ENCODE peak calls at places on chromosomes 11 and 22, in five cellular contexts. M, X, K, S and F are unnamed samples.

GRCh38 chr22:49016909-49017768 is 810.5 kb downstream of the BRD1 start:
- DNase-seq in S (peak; percentile 20), K (no peak), X (no peak), M (peak; percentile 37), F (peak; percentile 19)

GRCh38 chr11:134120143-134120850 is 51.4 kb downstream of the JAM3 start:
- DNase-seq in X (peak; percentile 97), K (peak; percentile 28), M (peak; percentile 79), S (peak; percentile 35), F (no peak)

GRCh38 chr11:520428-521178 is 13.6 kb upstream of the RNH1 start:
- DNase-seq in K (no peak), M (peak; percentile 27), S (no peak), X (no peak), F (no peak)

GRCh38 chr11:36000616-36001190 is 56.8 kb downstream of the LDLRAD3 start:
- DNase-seq in M (no peak), K (peak; percentile 43), S (no peak), X (no peak), F (no peak)

GRCh38 chr11:11798586-11799438 is 43.0 kb upstream of the USP47 start:
- DNase-seq in X (peak; percentile 78), M (peak; percentile 89), K (peak; percentile 59), S (peak; percentile 91), F (peak; percentile 92)

GRCh38 chr22:28375761-28376534 is 303.7 kb downstream of the TTC28 start:
- DNase-seq in X (peak; percentile 13), K (no peak), S (no peak), M (no peak), F (no peak)

GRCh38 chr11:110866081-110866480 is 153.8 kb upstream of the ARHGAP20 start:
- DNase-seq in X (no peak), M (no peak), S (no peak), K (no peak), F (no peak)

GRCh38 chr11:132858203-132858602 is 674.1 kb downstream of the OPCML start:
- DNase-seq in X (peak; percentile 55), M (no peak), S (no peak), K (no peak), F (no peak)

GRCh38 chr22:44919691-44920090 is 90.1 kb downstream of the PHF21B start:
- DNase-seq in X (no peak), K (no peak), S (no peak), M (no peak), F (peak; percentile 34)

GRCh38 chr11:93783767-93784151 is 323 bp upstream of the MED17 start:
- DNase-seq in K (no peak), X (no peak), M (no peak), S (no peak), F (no peak)

GRCh38 chr11:125429174-125429707 is 66.8 kb downstream of the FEZ1 start:
- DNase-seq in K (no peak), S (peak; percentile 51), M (peak; percentile 76), X (peak; percentile 55), F (no peak)

GRCh38 chr11:235180-235997 is 753 bp downstream of the SIRT3 start:
- DNase-seq in K (no peak), M (no peak), S (no peak), X (peak; percentile 32), F (no peak)

GRCh38 chr22:44254811-44255210 is 57.9 kb downstream of the SHISAL1 start:
- DNase-seq in S (peak; percentile 1), M (no peak), K (no peak), X (no peak), F (no peak)

GRCh38 chr11:945986-946385 is 20.3 kb downstream of the AP2A2 start:
- DNase-seq in M (no peak), X (no peak), K (no peak), S (no peak), F (no peak)

GRCh38 chr22:50218996-50219727 is 18.4 kb downstream of the SELENOO start:
- DNase-seq in K (peak; percentile 81), S (peak; percentile 98), X (peak; percentile 74), M (peak; percentile 89), F (no peak)

GRCh38 chr22:48315415-48316244 is 1512.0 kb downstream of the BRD1 start:
- DNase-seq in M (no peak), S (peak; percentile 25), K (no peak), X (no peak), F (peak; percentile 62)

GRCh38 chr11:113675003-113675471 is 31.1 kb downstream of the TMPRSS5 start:
- DNase-seq in M (no peak), S (no peak), X (peak; percentile 88), K (no peak), F (no peak)

GRCh38 chr11:118649941-118650340 is 29.5 kb downstream of the TREH start:
- DNase-seq in X (no peak), M (no peak), K (no peak), S (no peak), F (peak; percentile 34)

GRCh38 chr11:108748971-108749370 is 84.1 kb downstream of the DDX10 start:
- DNase-seq in K (no peak), X (no peak), S (no peak), M (no peak), F (no peak)

GRCh38 chr11:1436468-1437030 is 46.8 kb downstream of the BRSK2 start:
- DNase-seq in K (no peak), S (no peak), M (no peak), X (no peak), F (no peak)

GRCh38 chr11:128865490-128865889 is 1.6 kb downstream of the KCNJ1 start:
- DNase-seq in K (no peak), S (no peak), M (no peak), X (peak; percentile 13), F (no peak)

GRCh38 chr22:42269407-42270177 is 861 bp downstream of the TCF20 start:
- DNase-seq in K (peak; percentile 33), M (peak; percentile 50), S (peak; percentile 80), X (no peak), F (peak; percentile 94)

GRCh38 chr11:72233773-72234513 is 9.4 kb downstream of the INPPL1 start:
- DNase-seq in S (no peak), X (no peak), M (no peak), K (no peak), F (peak; percentile 53)

GRCh38 chr11:119652907-119653659 is 75.9 kb downstream of the NECTIN1 start:
- DNase-seq in M (no peak), K (no peak), S (no peak), X (no peak), F (no peak)

GRCh38 chr11:119647254-119647653 is 81.7 kb downstream of the NECTIN1 start:
- DNase-seq in M (no peak), S (no peak), X (no peak), K (no peak), F (no peak)

GRCh38 chr11:119645018-119645417 is 84.0 kb downstream of the NECTIN1 start:
- DNase-seq in M (no peak), S (no peak), K (no peak), X (no peak), F (no peak)

GRCh38 chr11:119651802-119652584 is 77.0 kb downstream of the NECTIN1 start:
- DNase-seq in S (no peak), M (no peak), X (no peak), K (no peak), F (no peak)

DNA sequence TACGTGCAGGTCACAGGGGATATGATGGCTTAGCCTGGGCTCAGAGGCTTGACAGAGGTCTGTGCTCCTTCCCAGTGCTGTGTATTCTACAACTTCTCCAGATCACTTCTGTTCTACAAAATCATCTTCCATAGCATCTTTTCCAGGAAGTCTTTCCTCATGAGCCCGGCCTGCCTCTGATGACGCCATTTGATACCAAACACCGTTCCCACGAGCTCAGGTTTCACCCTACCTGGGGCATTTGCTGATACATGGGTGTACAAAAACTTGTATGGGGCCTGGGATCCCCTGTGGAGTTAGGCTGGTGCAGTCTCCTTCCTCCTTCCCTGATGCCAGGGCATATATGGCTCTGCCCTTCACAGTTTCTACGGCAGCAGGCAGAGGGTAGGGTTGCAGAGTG is 78.7 kb downstream of the NECTIN1 start:
- DNase-seq in M (no peak), X (no peak), K (no peak), S (no peak), F (no peak)
- TF ChIP-seq POLR2A in M (no peak), X (no peak), K (no peak), S (no peak), F (no peak)

GRCh38 chr11:78189851-78190250 is 1.1 kb downstream of the USP35 start:
- DNase-seq in K (no peak), X (no peak), S (no peak), M (no peak), F (peak; percentile 77)

GRCh38 chr11:78188012-78188808 is at the start of gene KCTD21:
- DNase-seq in M (peak; percentile 99), X (peak; percentile 96), K (peak; percentile 95), S (peak; percentile 96), F (peak; percentile 99)

GRCh38 chr11:78190374-78190773 is 1.7 kb downstream of the USP35 start:
- DNase-seq in K (no peak), S (no peak), M (no peak), X (no peak), F (peak; percentile 46)

GRCh38 chr11:78188809-78189724 is at the start of gene USP35:
- DNase-seq in S (no peak), K (no peak), M (no peak), X (no peak), F (peak; percentile 84)

DNA sequence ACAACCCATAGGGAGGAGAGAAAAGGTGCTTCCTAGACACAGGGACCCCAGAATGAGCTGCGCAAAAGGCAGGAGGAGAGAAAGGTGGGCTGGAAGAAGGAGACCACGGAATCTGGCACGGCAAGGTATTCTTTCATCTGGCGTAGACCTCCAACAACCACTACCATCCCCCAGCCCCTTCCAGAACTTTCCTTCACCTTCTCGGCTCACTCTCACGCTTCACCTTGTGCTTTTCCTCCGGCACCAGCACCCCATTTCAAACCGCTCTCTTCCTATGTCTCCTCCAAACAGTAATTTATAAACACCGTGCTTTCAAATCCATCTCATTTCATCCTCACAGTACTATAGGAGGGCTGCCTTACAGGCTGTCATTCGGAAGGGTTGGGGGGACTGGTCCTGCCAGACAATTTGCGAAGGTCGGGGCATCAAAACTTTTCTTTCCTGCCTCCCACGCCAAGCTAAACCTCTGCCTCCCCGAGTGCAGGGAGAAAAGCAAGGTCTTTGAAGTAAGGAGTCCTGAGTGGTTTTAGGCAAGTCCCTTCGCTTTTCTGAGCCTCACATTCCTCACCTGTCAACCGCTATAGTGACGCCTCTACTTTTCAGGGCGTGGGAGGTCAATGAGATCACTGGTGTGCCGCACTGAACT is 937 bp downstream of the KCTD21 start:
- DNase-seq in K (no peak), X (no peak), M (peak; percentile 3), S (no peak), F (no peak)
- TF ChIP-seq POLR2A in K (no peak), X (no peak), M (no peak), S (no peak), F (no peak)

GRCh38 chr11:2992234-2992999 is at the start of gene NAP1L4:
- DNase-seq in K (peak; percentile 95), M (peak; percentile 98), X (peak; percentile 95), S (peak; percentile 98), F (peak; percentile 98)
- TF ChIP-seq POLR2A in K (no peak), M (peak; percentile 64), X (peak; percentile 73), S (no peak), F (no peak)

GRCh38 chr22:37362618-37363017 is 64.7 kb downstream of the ELFN2 start:
- DNase-seq in K (no peak), M (no peak), S (no peak), X (peak; percentile 28), F (no peak)

GRCh38 chr22:37358386-37358785 is 68.9 kb downstream of the ELFN2 start:
- DNase-seq in X (no peak), S (no peak), K (no peak), M (no peak), F (no peak)

GRCh38 chr22:37356922-37357321 is 70.4 kb downstream of the ELFN2 start:
- DNase-seq in S (no peak), M (no peak), K (no peak), X (no peak), F (no peak)

GRCh38 chr22:37357471-37357870 is 69.8 kb downstream of the ELFN2 start:
- DNase-seq in K (no peak), X (no peak), M (no peak), S (no peak), F (no peak)

GRCh38 chr22:37358917-37359316 is 68.4 kb downstream of the ELFN2 start:
- DNase-seq in X (peak; percentile 39), K (no peak), S (no peak), M (no peak), F (no peak)
- TF ChIP-seq POLR2A in X (no peak), K (no peak), S (no peak), M (no peak), F (no peak)